ENCODE peak calls at places on chromosomes 11 and 22, in six cellular contexts. C is ACHN, D is H7, K is chondrocyte, I is endothelial cell, R is AML-193. S is an unnamed sample.

GRCh38 chr22:48948575-48949170 is 879.0 kb downstream of the BRD1 start:
- DNase-seq in C (no peak), D (peak; percentile 15), K (peak; percentile 38), I (no peak), R (no peak), S (no peak)

GRCh38 chr11:132028380-132029240 is 658.2 kb downstream of the NTM start:
- DNase-seq in C (peak; percentile 66), D (peak; percentile 40), K (no peak), I (peak; percentile 45), R (peak; percentile 44), S (peak; percentile 5)

GRCh38 chr11:132064987-132065620 is 694.7 kb downstream of the NTM start:
- DNase-seq in C (no peak), D (no peak), K (no peak), I (no peak), R (no peak), S (no peak)

GRCh38 chr11:1437500-1437899 is 47.8 kb downstream of the BRSK2 start:
- DNase-seq in C (no peak), D (peak; percentile 82), K (no peak), I (no peak), R (no peak), S (no peak)

GRCh38 chr11:86668929-86669328 is 3.5 kb downstream of the ME3 start:
- DNase-seq in C (no peak), D (no peak), K (no peak), I (no peak), R (no peak), S (no peak)

GRCh38 chr11:106697058-106697457 is 321.2 kb downstream of the GUCY1A2 start:
- DNase-seq in C (no peak), D (no peak), K (no peak), I (no peak), R (no peak), S (no peak)

GRCh38 chr11:67351275-67352005 is 1.9 kb downstream of the POLD4 start:
- DNase-seq in C (peak; percentile 70), D (peak; percentile 92), K (no peak), I (no peak), R (peak; percentile 69), S (peak; percentile 47)

GRCh38 chr11:298406-299065 is 790 bp downstream of the IFITM5 start:
- DNase-seq in C (no peak), D (peak; percentile 59), K (peak; percentile 72), I (no peak), R (no peak), S (no peak)